ENCODE peak calls at places on chromosome 6, in four cellular contexts. E is H1, N is H9, O is mesendoderm. H is an unnamed sample.
A peak's percentile ranks its signal among the peaks of the same experiment; 100 is the strongest.

GRCh38 chr6:1381397-1382330 is 7.7 kb upstream of the FOXF2 start:
- DNase-seq in E (peak; percentile 95), N (peak; percentile 63), O (peak; percentile 67), H (no peak)

GRCh38 chr6:68343901-68344300 is 291.2 kb upstream of the ADGRB3 start:
- DNase-seq in E (peak; percentile 58), N (peak; percentile 63), O (peak; percentile 88), H (peak; percentile 0)

GRCh38 chr6:75199856-75200255 is 6.0 kb downstream of the COL12A1 start:
- DNase-seq in E (no peak), N (no peak), O (no peak), H (peak; percentile 51)

GRCh38 chr6:26607434-26608230 is 10.9 kb downstream of the ABT1 start:
- DNase-seq in E (no peak), N (peak; percentile 54), O (peak; percentile 68), H (peak; percentile 58)

GRCh38 chr6:73309784-73310502 is 44.1 kb downstream of the DPPA5 start:
- DNase-seq in E (peak; percentile 61), N (peak; percentile 68), O (peak; percentile 68), H (peak; percentile 52)

GRCh38 chr6:55405474-55406220 is 78.4 kb downstream of the GFRAL start:
- DNase-seq in E (no peak), N (no peak), O (no peak), H (no peak)

GRCh38 chr6:158516098-158516497 is 43.8 kb upstream of the TMEM181 start:
- DNase-seq in E (peak; percentile 74), N (no peak), O (no peak), H (no peak)

GRCh38 chr6:94636780-94637385 is 940.5 kb upstream of the MANEA start:
- DNase-seq in E (peak; percentile 48), N (peak; percentile 36), O (peak; percentile 63), H (peak; percentile 1)

GRCh38 chr6:16747232-16748027 is 13.8 kb downstream of the ATXN1 start:
- DNase-seq in E (no peak), N (no peak), O (no peak), H (peak; percentile 85)

DNA sequence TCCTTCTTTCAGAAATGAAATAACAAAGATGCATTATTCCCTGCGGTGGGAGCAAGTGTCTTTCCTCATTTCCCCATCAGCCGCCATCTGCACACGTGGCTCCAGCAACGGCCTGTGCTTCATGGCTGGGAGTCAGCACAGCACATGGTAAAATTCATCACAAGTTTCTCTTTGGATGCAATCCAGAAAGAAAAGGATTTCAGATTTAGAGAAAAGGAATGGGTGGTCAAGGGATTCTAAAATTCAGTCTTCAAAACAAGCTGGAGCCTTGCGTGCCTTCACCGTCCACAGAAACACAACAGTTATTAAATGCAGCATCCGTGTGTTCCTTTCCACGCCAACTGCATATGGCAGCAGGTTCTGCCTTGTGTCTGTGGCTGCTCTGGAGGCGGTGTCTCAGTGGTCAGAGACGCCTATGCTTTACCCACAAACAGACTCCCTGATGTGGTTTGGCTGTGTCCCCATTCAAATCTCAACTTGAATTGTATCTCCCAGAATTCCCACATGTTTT is 107.6 kb downstream of the THBS2 start:
- DNase-seq in E (no peak), N (no peak), O (no peak), H (peak; percentile 59)
- H3K56ac ChIP-seq in E (no peak overlapping the region), N (no peak overlapping the region), O (no peak overlapping the region), H (peak overlapping the region; percentile 26)

GRCh38 chr6:108494434-108494833 is 66.3 kb upstream of the FOXO3 start:
- DNase-seq in E (no peak), N (no peak), O (no peak), H (no peak)
- H3K56ac ChIP-seq in E (no peak overlapping the region), N (no peak overlapping the region), O (no peak overlapping the region), H (no peak overlapping the region)

GRCh38 chr6:140138311-140138994 is 764.0 kb upstream of the CITED2 start:
- DNase-seq in E (no peak), N (no peak), O (peak; percentile 1), H (no peak)
- H3K56ac ChIP-seq in E (no peak overlapping the region), N (no peak overlapping the region), O (no peak overlapping the region), H (no peak overlapping the region)

GRCh38 chr6:109096198-109096597 is 891 bp downstream of the CEP57L1 start:
- DNase-seq in E (no peak), N (no peak), O (no peak), H (no peak)
- H3K56ac ChIP-seq in E (no peak overlapping the region), N (no peak overlapping the region), O (no peak overlapping the region), H (peak overlapping the region; percentile 83)

GRCh38 chr6:98716341-98716740 is 118.0 kb upstream of the POU3F2 start:
- DNase-seq in E (peak; percentile 50), N (peak; percentile 56), O (peak; percentile 83), H (no peak)
- H3K56ac ChIP-seq in E (no peak overlapping the region), N (no peak overlapping the region), O (peak overlapping the region; percentile 28), H (no peak overlapping the region)

GRCh38 chr6:32945953-32946352 is 5.1 kb upstream of the HLA-DMB start:
- DNase-seq in E (no peak), N (no peak), O (no peak), H (no peak)
- H3K56ac ChIP-seq in E (no peak overlapping the region), N (no peak overlapping the region), O (no peak overlapping the region), H (no peak overlapping the region)

DNA sequence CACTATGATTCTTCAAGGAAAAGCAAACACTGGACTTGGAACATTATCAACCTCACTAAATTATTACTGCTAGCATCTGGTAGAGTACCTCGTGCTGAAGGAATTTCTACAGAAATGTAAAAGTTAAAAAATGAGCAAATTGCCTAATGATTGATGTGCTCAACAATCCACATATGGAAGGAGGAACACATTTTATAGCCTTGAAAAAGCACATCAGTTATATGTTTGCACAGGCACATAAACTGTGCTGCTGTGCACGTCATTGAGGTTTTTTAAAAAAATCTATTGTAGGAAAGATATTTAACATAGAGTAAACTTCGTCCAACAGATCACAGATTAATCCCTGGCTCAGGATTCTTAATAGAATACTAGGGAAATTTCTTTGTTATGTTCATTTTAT is 511.4 kb downstream of the TENT5A start:
- DNase-seq in E (no peak), N (no peak), O (no peak), H (peak; percentile 26)
- H3K56ac ChIP-seq in E (no peak overlapping the region), N (no peak overlapping the region), O (no peak overlapping the region), H (no peak overlapping the region)

GRCh38 chr6:90654166-90654565 is 67.3 kb upstream of the MAP3K7 start:
- DNase-seq in E (no peak), N (no peak), O (no peak), H (no peak)

GRCh38 chr6:90653750-90654149 is 66.9 kb upstream of the MAP3K7 start:
- DNase-seq in E (no peak), N (no peak), O (no peak), H (no peak)

GRCh38 chr6:90658497-90658896 is 71.6 kb upstream of the MAP3K7 start:
- DNase-seq in E (no peak), N (no peak), O (no peak), H (no peak)

GRCh38 chr6:90656325-90656724 is 69.5 kb upstream of the MAP3K7 start:
- DNase-seq in E (no peak), N (no peak), O (no peak), H (no peak)

DNA sequence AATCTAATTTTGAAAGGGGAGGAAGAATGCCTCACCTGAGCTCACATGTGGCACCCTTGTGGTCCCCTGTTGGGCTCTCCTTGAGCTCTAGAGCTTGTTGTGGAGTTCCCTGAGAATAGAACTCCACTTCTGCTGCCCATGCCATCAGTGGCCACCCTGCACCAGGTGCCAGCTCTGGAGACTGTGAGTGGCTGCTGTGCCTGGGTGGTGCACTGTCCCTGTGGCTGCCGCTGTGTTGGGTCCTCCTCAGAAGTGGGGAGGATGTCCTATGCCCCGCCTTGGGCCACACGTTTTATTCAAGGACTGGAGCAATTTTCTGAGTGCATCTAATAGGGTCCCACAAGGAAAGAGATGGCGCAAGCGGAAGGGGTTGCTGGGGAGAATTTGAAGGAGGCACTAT is 67.9 kb upstream of the MAP3K7 start:
- DNase-seq in E (no peak), N (no peak), O (no peak), H (no peak)
- H3K56ac ChIP-seq in E (no peak overlapping the region), N (no peak overlapping the region), O (no peak overlapping the region), H (no peak overlapping the region)